ENCODE peak calls at places on chromosomes 16 and 17, in ten cellular contexts. D, R, K, U, N, H, Q, P, X and L are unnamed samples.

GRCh38 chr17:69470702-69471101 is 56.2 kb downstream of the MAP2K6 start:
- DNase-seq in D (no peak), R (no peak), K (no peak), U (no peak), N (no peak), H (no peak), Q (no peak), P (no peak), X (no peak), L (no peak)

GRCh38 chr16:48291303-48291702 is 44.0 kb upstream of the ABCC11 start:
- DNase-seq in D (no peak), R (no peak), K (no peak), U (no peak), N (no peak), H (no peak), Q (no peak), P (peak), X (no peak), L (no peak)

GRCh38 chr17:81110488-81111040 is 54.7 kb upstream of the PVALEF start:
- DNase-seq in D (no peak), R (no peak), K (no peak), U (no peak), N (no peak), H (no peak), Q (no peak), P (no peak), X (no peak), L (no peak)

GRCh38 chr16:82439678-82440293 is 187.0 kb upstream of the CDH13 start:
- DNase-seq in D (no peak), R (no peak), K (peak), U (peak), N (no peak), H (no peak), Q (peak), P (peak), X (peak), L (peak)

GRCh38 chr16:48901712-48902374 is 291.9 kb upstream of the N4BP1 start:
- DNase-seq in D (peak), R (no peak), K (no peak), U (no peak), N (no peak), H (no peak), Q (no peak), P (no peak), X (peak), L (no peak)

GRCh38 chr16:65118866-65119265 is 3.0 kb downstream of the CDH11 start:
- DNase-seq in D (no peak), R (no peak), K (no peak), U (no peak), N (no peak), H (no peak), Q (no peak), P (no peak), X (no peak), L (no peak)

GRCh38 chr16:1026784-1027415 is 45.3 kb downstream of the SOX8 start:
- DNase-seq in D (no peak), R (no peak), K (no peak), U (no peak), N (no peak), H (peak), Q (no peak), P (no peak), X (no peak), L (no peak)

GRCh38 chr17:77408284-77408683 is 267.5 kb downstream of the SEC14L1 start:
- DNase-seq in D (no peak), R (no peak), K (no peak), U (no peak), N (no peak), H (no peak), Q (no peak), P (no peak), X (no peak), L (no peak)

GRCh38 chr17:35889818-35890773 is 9.9 kb upstream of the CCL5 start:
- DNase-seq in D (peak), R (no peak), K (peak), U (peak), N (no peak), H (no peak), Q (peak), P (peak), X (peak), L (no peak)

GRCh38 chr17:11742891-11743290 is 144.6 kb downstream of the DNAH9 start:
- DNase-seq in D (no peak), R (no peak), K (no peak), U (no peak), N (no peak), H (no peak), Q (no peak), P (no peak), X (peak), L (no peak)
- TF ChIP-seq CTCF in D (no peak), R (no peak), K (no peak), U (no peak), N (no peak), H (peak), Q (no peak), P (no peak), X (no peak), L (no peak)

GRCh38 chr17:8628609-8629169 is 1.8 kb downstream of the MYH10 start:
- DNase-seq in D (peak), R (no peak), K (no peak), U (peak), N (no peak), H (no peak), Q (no peak), P (no peak), X (no peak), L (no peak)

GRCh38 chr17:8629371-8630226 is 926 bp downstream of the MYH10 start:
- DNase-seq in D (peak), R (peak), K (peak), U (peak), N (peak), H (peak), Q (peak), P (peak), X (peak), L (peak)

GRCh38 chr17:8630802-8631553 is 453 bp upstream of the MYH10 start:
- DNase-seq in D (peak), R (peak), K (peak), U (peak), N (peak), H (peak), Q (peak), P (peak), X (peak), L (peak)

GRCh38 chr17:8631554-8631877 is 991 bp upstream of the MYH10 start:
- DNase-seq in D (no peak), R (no peak), K (no peak), U (peak), N (no peak), H (no peak), Q (no peak), P (no peak), X (no peak), L (no peak)

GRCh38 chr17:8630227-8630801 is at the start of gene MYH10:
- DNase-seq in D (no peak), R (no peak), K (no peak), U (no peak), N (peak), H (no peak), Q (no peak), P (no peak), X (no peak), L (no peak)
- TF ChIP-seq CTCF in D (peak), R (peak), K (peak), U (peak), N (peak), H (no peak), Q (no peak), P (peak), X (no peak), L (no peak)

DNA sequence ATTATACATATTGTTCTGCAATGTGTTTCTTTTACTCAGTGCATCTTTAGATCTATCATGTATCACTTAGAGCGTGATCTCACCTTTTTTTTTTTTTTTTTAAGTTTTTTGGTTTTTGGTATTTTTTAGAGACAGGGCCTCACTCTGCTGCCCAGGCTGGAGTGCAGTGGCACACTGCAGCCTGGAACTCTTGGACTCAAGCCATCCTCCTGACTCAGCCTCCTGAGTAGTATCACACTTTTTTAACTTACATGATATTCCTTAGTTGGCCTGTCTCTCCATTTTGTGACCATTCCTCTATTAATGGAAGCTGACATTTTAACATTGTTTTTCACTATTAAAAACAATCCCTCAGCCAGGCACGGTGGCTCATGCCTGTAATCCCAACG is 4.7 kb upstream of the MPO start:
- DNase-seq in D (peak), R (no peak), K (peak), U (peak), N (no peak), H (peak), Q (no peak), P (peak), X (no peak), L (no peak)
- TF ChIP-seq CTCF in D (no peak), R (no peak), K (no peak), U (no peak), N (no peak), H (no peak), Q (no peak), P (no peak), X (no peak), L (no peak)

DNA sequence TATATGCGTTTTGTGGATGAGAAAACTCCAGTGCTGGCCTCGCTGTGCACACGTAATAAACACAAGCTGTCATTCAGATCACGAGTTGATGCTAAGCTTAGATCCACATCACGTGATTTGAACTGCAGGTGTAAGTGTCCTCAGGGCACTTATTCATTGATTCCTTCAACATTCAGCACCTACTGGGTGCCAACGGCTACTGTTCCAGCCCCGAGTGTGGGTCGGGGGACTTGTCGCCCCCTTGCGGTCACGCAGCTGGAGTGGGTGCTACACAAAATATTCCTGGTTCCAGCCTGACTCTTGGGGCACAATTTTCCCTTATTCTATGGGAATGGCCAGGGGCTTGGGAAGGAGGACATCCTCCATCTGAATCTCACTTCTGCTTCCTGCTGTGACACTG is 29.9 kb upstream of the GINS2 start:
- DNase-seq in D (no peak), R (peak), K (no peak), U (no peak), N (no peak), H (no peak), Q (peak), P (no peak), X (peak), L (peak)
- TF ChIP-seq CTCF in D (peak), R (no peak), K (peak), U (peak), N (peak), H (peak), Q (peak), P (peak), X (peak), L (peak)

GRCh38 chr16:20507280-20507679 is 56.0 kb downstream of the ACSM2A start:
- DNase-seq in D (no peak), R (no peak), K (no peak), U (no peak), N (no peak), H (no peak), Q (no peak), P (no peak), X (no peak), L (no peak)

GRCh38 chr16:20510323-20510722 is 59.0 kb downstream of the ACSM2A start:
- DNase-seq in D (no peak), R (no peak), K (no peak), U (peak), N (no peak), H (no peak), Q (no peak), P (no peak), X (no peak), L (no peak)

DNA sequence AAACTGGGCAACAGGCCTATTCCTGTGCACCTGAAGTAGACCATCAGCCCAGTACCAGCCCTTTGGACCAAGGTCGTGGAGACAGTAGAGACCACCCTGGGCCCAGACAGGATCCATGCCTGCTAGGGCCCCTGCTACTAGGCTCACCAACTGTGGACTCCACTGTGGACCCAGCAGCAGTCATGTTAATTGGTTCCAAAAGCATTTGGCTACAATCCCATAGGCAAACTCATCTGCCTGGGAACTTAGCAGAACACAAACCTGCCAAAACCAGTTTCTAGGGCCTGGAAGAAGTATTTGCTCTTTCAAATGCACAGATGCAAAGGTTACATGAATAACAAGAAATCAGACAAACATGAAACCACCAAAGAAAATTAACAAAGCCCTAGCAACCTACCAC is 53.1 kb downstream of the ACSM2A start:
- DNase-seq in D (no peak), R (no peak), K (no peak), U (no peak), N (no peak), H (no peak), Q (no peak), P (no peak), X (no peak), L (no peak)
- TF ChIP-seq CTCF in D (no peak), R (no peak), K (no peak), U (no peak), N (no peak), H (no peak), Q (no peak), P (no peak), X (no peak), L (no peak)

GRCh38 chr16:51813609-51814008 is 662.5 kb upstream of the SALL1 start:
- DNase-seq in D (no peak), R (no peak), K (no peak), U (no peak), N (no peak), H (no peak), Q (no peak), P (no peak), X (peak), L (no peak)
- TF ChIP-seq CTCF in D (no peak), R (no peak), K (no peak), U (no peak), N (no peak), H (no peak), Q (no peak), P (no peak), X (peak), L (no peak)

DNA sequence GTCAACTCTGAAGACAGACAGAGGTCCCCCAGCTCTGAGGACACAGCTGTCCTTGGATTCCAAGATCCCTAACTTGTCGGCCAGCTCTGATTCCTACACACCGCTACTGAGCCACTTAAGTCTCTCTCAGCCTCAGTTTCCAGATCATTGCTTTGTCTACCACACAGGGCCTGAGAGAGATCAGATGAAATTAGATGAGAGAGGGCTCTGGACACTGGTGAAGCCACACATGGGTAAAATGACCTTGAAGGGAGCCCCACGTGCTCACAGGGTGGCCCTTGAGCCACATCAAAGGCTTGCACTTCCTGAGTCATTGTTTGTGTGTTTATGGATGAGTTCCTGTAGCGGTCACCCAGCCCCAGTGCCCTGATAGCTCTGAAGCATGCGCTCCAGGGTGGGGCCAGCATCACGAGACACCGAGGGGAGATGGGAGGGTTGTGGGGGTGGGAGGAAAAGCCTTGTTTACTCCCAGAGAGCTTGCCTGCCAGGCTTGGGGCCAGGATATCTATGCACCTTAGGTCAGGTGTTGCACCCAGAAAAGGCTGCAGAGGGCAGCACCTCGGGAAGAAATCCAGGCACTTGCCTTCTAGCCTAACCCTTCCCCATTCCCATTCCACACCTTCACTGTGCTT is 32.7 kb upstream of the SLC6A2 start:
- DNase-seq in D (no peak), R (no peak), K (no peak), U (no peak), N (no peak), H (no peak), Q (peak), P (no peak), X (peak), L (no peak)
- TF ChIP-seq CTCF in D (no peak), R (no peak), K (no peak), U (peak), N (no peak), H (no peak), Q (peak), P (no peak), X (peak), L (no peak)